ENCODE peak calls at places on chromosomes 4 and X, in five cellular contexts. One of them, this sample, is unnamed.

GRCh38 chr4:53453385-53453784 is 75.9 kb downstream of the FIP1L1 start:
- DNase-seq in GM12878: no peak
- DNase-seq in H1: no peak
- DNase-seq in K562: no peak
- DNase-seq in HCT116: no peak
- DNase-seq in this sample: no peak

GRCh38 chrX:112779139-112779538 is 61.5 kb downstream of the AMOT start:
- DNase-seq in K562: no peak
- DNase-seq in H1: no peak
- DNase-seq in GM12878: no peak
- DNase-seq in HCT116: no peak
- DNase-seq in this sample: no peak

GRCh38 chr4:153758136-153758535 is 1.7 kb downstream of the RNF175 start:
- DNase-seq in K562: no peak
- DNase-seq in GM12878: no peak
- DNase-seq in H1: no peak
- DNase-seq in HCT116: no peak
- DNase-seq in this sample: no peak

GRCh38 chr4:163748474-163748873 is 254.0 kb downstream of the TMA16 start:
- DNase-seq in HCT116: no peak
- DNase-seq in K562: no peak
- DNase-seq in GM12878: no peak
- DNase-seq in H1: no peak
- DNase-seq in this sample: no peak

GRCh38 chrX:24415921-24416320 is 49.2 kb upstream of the PDK3 start:
- DNase-seq in GM12878: no peak
- DNase-seq in H1: no peak
- DNase-seq in HCT116: no peak
- DNase-seq in K562: no peak
- DNase-seq in this sample: no peak

GRCh38 chrX:52359614-52360232 is 9.1 kb upstream of the XAGE2 start:
- DNase-seq in HCT116: no peak
- DNase-seq in K562: no peak
- DNase-seq in H1: no peak
- DNase-seq in GM12878: no peak
- DNase-seq in this sample: no peak

GRCh38 chr4:11503166-11503565 is 74.5 kb upstream of the HS3ST1 start:
- DNase-seq in H1: no peak
- DNase-seq in HCT116: no peak
- DNase-seq in GM12878: no peak
- DNase-seq in K562: no peak
- DNase-seq in this sample: no peak

GRCh38 chrX:81868979-81869378 is 667.1 kb downstream of the SH3BGRL start:
- DNase-seq in H1: no peak
- DNase-seq in K562: no peak
- DNase-seq in GM12878: no peak
- DNase-seq in HCT116: no peak
- DNase-seq in this sample: no peak

GRCh38 chrX:55709735-55710134 is 7.8 kb upstream of the RRAGB start:
- DNase-seq in HCT116: no peak
- DNase-seq in H1: no peak
- DNase-seq in GM12878: no peak
- DNase-seq in K562: no peak
- DNase-seq in this sample: no peak

GRCh38 chr4:146490106-146490505 is 31.6 kb downstream of the SLC10A7 start:
- DNase-seq in H1: no peak
- DNase-seq in HCT116: no peak
- DNase-seq in GM12878: no peak
- DNase-seq in K562: no peak
- DNase-seq in this sample: no peak

GRCh38 chr4:78119698-78120097 is 62.6 kb downstream of the FRAS1 start:
- DNase-seq in GM12878: no peak
- DNase-seq in K562: no peak
- DNase-seq in H1: no peak
- DNase-seq in HCT116: no peak
- DNase-seq in this sample: no peak

GRCh38 chr4:153403761-153404160 is 59.3 kb downstream of the MND1 start:
- DNase-seq in H1: no peak
- DNase-seq in GM12878: no peak
- DNase-seq in HCT116: no peak
- DNase-seq in K562: no peak
- DNase-seq in this sample: no peak

GRCh38 chr4:78136109-78137081 is 79.3 kb downstream of the FRAS1 start:
- DNase-seq in GM12878: no peak
- DNase-seq in H1: no peak
- DNase-seq in K562: no peak
- DNase-seq in HCT116: no peak
- DNase-seq in this sample: peak

GRCh38 chrX:65406532-65406931 is 128.1 kb downstream of the LAS1L start:
- DNase-seq in GM12878: no peak
- DNase-seq in HCT116: no peak
- DNase-seq in K562: no peak
- DNase-seq in H1: peak
- DNase-seq in this sample: no peak

GRCh38 chr4:1604706-1605205 is 79.4 kb downstream of the FAM53A start:
- DNase-seq in H1: no peak
- DNase-seq in GM12878: no peak
- DNase-seq in HCT116: no peak
- DNase-seq in K562: no peak
- DNase-seq in this sample: no peak

GRCh38 chr4:68748181-68748981 is 67.4 kb upstream of the UGT2B10 start:
- DNase-seq in H1: no peak
- DNase-seq in GM12878: no peak
- DNase-seq in K562: no peak
- DNase-seq in HCT116: peak
- DNase-seq in this sample: no peak

GRCh38 chrX:41789374-41789773 is 65.4 kb downstream of the GPR82 start:
- DNase-seq in HCT116: no peak
- DNase-seq in K562: no peak
- DNase-seq in GM12878: no peak
- DNase-seq in H1: no peak
- DNase-seq in this sample: no peak

GRCh38 chr4:184097240-184097619 is 120.4 kb downstream of the ENPP6 start:
- DNase-seq in HCT116: no peak
- DNase-seq in H1: peak
- DNase-seq in GM12878: no peak
- DNase-seq in K562: peak
- DNase-seq in this sample: no peak

GRCh38 chr4:76292730-76293129 is 13.8 kb upstream of the STBD1 start:
- DNase-seq in HCT116: no peak
- DNase-seq in GM12878: no peak
- DNase-seq in H1: no peak
- DNase-seq in K562: no peak
- DNase-seq in this sample: no peak

GRCh38 chrX:45758738-45759397 is 558.2 kb upstream of the DIPK2B start:
- DNase-seq in K562: no peak
- DNase-seq in HCT116: no peak
- DNase-seq in GM12878: peak
- DNase-seq in H1: no peak
- DNase-seq in this sample: no peak

GRCh38 chrX:87110142-87110541 is 407.5 kb upstream of the KLHL4 start:
- DNase-seq in GM12878: no peak
- DNase-seq in H1: no peak
- DNase-seq in K562: no peak
- DNase-seq in HCT116: no peak
- DNase-seq in this sample: no peak

GRCh38 chrX:43644124-43644701 is 11.9 kb upstream of the MAOA start:
- DNase-seq in HCT116: no peak
- DNase-seq in H1: no peak
- DNase-seq in GM12878: no peak
- DNase-seq in K562: no peak
- DNase-seq in this sample: no peak

GRCh38 chr4:176002007-176002623 is 63.5 kb upstream of the WDR17 start:
- DNase-seq in HCT116: peak
- DNase-seq in GM12878: no peak
- DNase-seq in K562: no peak
- DNase-seq in H1: peak
- DNase-seq in this sample: no peak

GRCh38 chrX:46208225-46208854 is 336.9 kb downstream of the ZNF674 start:
- DNase-seq in GM12878: peak
- DNase-seq in K562: no peak
- DNase-seq in H1: no peak
- DNase-seq in HCT116: no peak
- DNase-seq in this sample: no peak

GRCh38 chrX:40912166-40912565 is 173.1 kb upstream of the USP9X start:
- DNase-seq in H1: no peak
- DNase-seq in K562: no peak
- DNase-seq in GM12878: no peak
- DNase-seq in HCT116: no peak
- DNase-seq in this sample: no peak

GRCh38 chr4:137267024-137267423 is 265.3 kb downstream of the PCDH18 start:
- DNase-seq in GM12878: no peak
- DNase-seq in H1: no peak
- DNase-seq in K562: no peak
- DNase-seq in HCT116: no peak
- DNase-seq in this sample: no peak

GRCh38 chr4:177632481-177632880 is 190.2 kb upstream of the AGA start:
- DNase-seq in K562: no peak
- DNase-seq in HCT116: no peak
- DNase-seq in GM12878: no peak
- DNase-seq in H1: no peak
- DNase-seq in this sample: no peak

GRCh38 chr4:104575293-104575692 is 80.6 kb upstream of the CXXC4 start:
- DNase-seq in HCT116: no peak
- DNase-seq in K562: no peak
- DNase-seq in H1: no peak
- DNase-seq in GM12878: no peak
- DNase-seq in this sample: no peak

GRCh38 chr4:120718979-120719566 is 203.5 kb downstream of the PRDM5 start:
- DNase-seq in GM12878: no peak
- DNase-seq in H1: no peak
- DNase-seq in K562: no peak
- DNase-seq in HCT116: peak
- DNase-seq in this sample: peak

GRCh38 chrX:148499638-148500427 is 584 bp upstream of the AFF2 start:
- DNase-seq in HCT116: no peak
- DNase-seq in GM12878: no peak
- DNase-seq in K562: no peak
- DNase-seq in H1: no peak
- DNase-seq in this sample: no peak

GRCh38 chr4:40121515-40121914 is 64.9 kb downstream of the N4BP2 start:
- DNase-seq in H1: no peak
- DNase-seq in HCT116: peak
- DNase-seq in K562: peak
- DNase-seq in GM12878: peak
- DNase-seq in this sample: no peak

GRCh38 chr4:158728256-158728655 is 5.1 kb upstream of the PPID start:
- DNase-seq in H1: no peak
- DNase-seq in K562: no peak
- DNase-seq in HCT116: no peak
- DNase-seq in GM12878: no peak
- DNase-seq in this sample: no peak

GRCh38 chrX:80181079-80181478 is 166.5 kb downstream of the TBX22 start:
- DNase-seq in HCT116: no peak
- DNase-seq in GM12878: no peak
- DNase-seq in H1: peak
- DNase-seq in K562: no peak
- DNase-seq in this sample: no peak

GRCh38 chr4:16032871-16033505 is 50.8 kb downstream of the PROM1 start:
- DNase-seq in K562: no peak
- DNase-seq in GM12878: no peak
- DNase-seq in H1: no peak
- DNase-seq in HCT116: no peak
- DNase-seq in this sample: no peak

GRCh38 chr4:104989363-104989762 is 157.3 kb upstream of the TET2 start:
- DNase-seq in H1: no peak
- DNase-seq in HCT116: no peak
- DNase-seq in K562: no peak
- DNase-seq in GM12878: no peak
- DNase-seq in this sample: no peak

DNA sequence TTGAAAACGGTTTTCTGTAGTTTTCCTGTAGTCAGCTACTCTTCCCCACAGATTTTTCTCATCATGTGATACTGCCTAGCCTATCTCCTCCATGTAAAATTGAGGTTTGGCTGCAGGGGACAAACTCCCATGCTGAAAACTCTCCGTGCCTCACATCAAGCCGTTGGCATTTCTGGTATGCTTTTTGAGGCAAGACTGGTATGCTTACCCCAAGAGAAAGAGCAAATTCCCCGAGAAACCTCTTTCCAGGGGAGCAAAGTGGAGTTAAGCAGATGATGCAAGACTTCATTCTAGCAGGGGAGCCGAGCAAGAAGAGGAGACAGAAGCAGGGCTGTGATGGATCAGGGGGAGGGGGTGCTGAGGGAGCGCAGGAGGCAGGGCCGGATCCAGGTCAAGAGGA is 4.8 kb downstream of the SOWAHD start:
- DNase-seq in K562: no peak
- DNase-seq in GM12878: no peak
- DNase-seq in HCT116: no peak
- DNase-seq in H1: no peak
- DNase-seq in this sample: no peak
- TF ChIP-seq SRF in K562: no peak
- TF ChIP-seq SRF in GM12878: no peak
- TF ChIP-seq SRF in HCT116: no peak
- TF ChIP-seq SRF in H1: no peak
- TF ChIP-seq SRF in this sample: no peak

GRCh38 chr4:8403173-8403753 is 37.3 kb downstream of the ACOX3 start:
- DNase-seq in HCT116: peak
- DNase-seq in H1: peak
- DNase-seq in GM12878: no peak
- DNase-seq in K562: peak
- DNase-seq in this sample: peak
- TF ChIP-seq POLR2AphosphoS5 in HCT116: no peak
- TF ChIP-seq POLR2AphosphoS5 in H1: no peak
- TF ChIP-seq POLR2AphosphoS5 in GM12878: no peak
- TF ChIP-seq POLR2AphosphoS5 in K562: no peak
- TF ChIP-seq POLR2AphosphoS5 in this sample: no peak

GRCh38 chrX:74422576-74423288 is 1.4 kb downstream of the SLC16A2 start:
- DNase-seq in HCT116: no peak
- DNase-seq in K562: no peak
- DNase-seq in GM12878: no peak
- DNase-seq in H1: peak
- DNase-seq in this sample: peak

GRCh38 chrX:74422029-74422352 is 698 bp downstream of the SLC16A2 start:
- DNase-seq in K562: no peak
- DNase-seq in GM12878: no peak
- DNase-seq in H1: no peak
- DNase-seq in HCT116: no peak
- DNase-seq in this sample: no peak

GRCh38 chrX:74421181-74422028 is at the start of gene SLC16A2:
- DNase-seq in HCT116: no peak
- DNase-seq in H1: peak
- DNase-seq in K562: no peak
- DNase-seq in GM12878: no peak
- DNase-seq in this sample: no peak

GRCh38 chrX:74420194-74421035 is 878 bp upstream of the SLC16A2 start:
- DNase-seq in K562: no peak
- DNase-seq in GM12878: no peak
- DNase-seq in H1: peak
- DNase-seq in HCT116: no peak
- DNase-seq in this sample: no peak

GRCh38 chrX:74419861-74420193 is 1.5 kb upstream of the SLC16A2 start:
- DNase-seq in H1: no peak
- DNase-seq in GM12878: no peak
- DNase-seq in HCT116: no peak
- DNase-seq in K562: no peak
- DNase-seq in this sample: no peak
- TF ChIP-seq SRF in H1: no peak
- TF ChIP-seq SRF in GM12878: no peak
- TF ChIP-seq SRF in HCT116: no peak
- TF ChIP-seq SRF in K562: no peak
- TF ChIP-seq SRF in this sample: no peak

GRCh38 chr4:74167585-74167984 is 9.7 kb downstream of the MTHFD2L start:
- DNase-seq in H1: no peak
- DNase-seq in K562: no peak
- DNase-seq in GM12878: no peak
- DNase-seq in HCT116: no peak
- DNase-seq in this sample: no peak
- TF ChIP-seq POLR2AphosphoS5 in H1: peak
- TF ChIP-seq POLR2AphosphoS5 in K562: no peak
- TF ChIP-seq POLR2AphosphoS5 in GM12878: no peak
- TF ChIP-seq POLR2AphosphoS5 in HCT116: no peak
- TF ChIP-seq POLR2AphosphoS5 in this sample: no peak